ENCODE peak calls at places on chromosomes 11 and 22, in nine cellular contexts. Q is A549, J is IMR-90, A is pancreas, N is Peyer's patch, O is left lung, R is psoas muscle, Y is ovary, W is Caco-2. M is an unnamed sample. For H3K9me3, the result is how much of the 10 kb centered on the place peaks cover.

GRCh38 chr22:50437511-50438304 is 37.1 kb downstream of the SBF1 start:
- DNase-seq in Q (no peak), J (no peak), A (no peak), N (no peak), O (no peak), R (peak), Y (no peak), W (no peak), M (no peak)

GRCh38 chr11:64553554-64554201 is 37.3 kb upstream of the SLC22A12 start:
- DNase-seq in Q (peak), J (peak), A (peak), N (peak), O (peak), R (peak), Y (peak), W (no peak), M (peak)

GRCh38 chr11:26344647-26345046 is 12.7 kb downstream of the ANO3 start:
- DNase-seq in Q (no peak), J (no peak), A (no peak), N (no peak), O (no peak), R (no peak), Y (no peak), W (no peak), M (no peak)

GRCh38 chr11:69558519-69558941 is 77.1 kb downstream of the LINC01488 start:
- DNase-seq in Q (no peak), J (no peak), A (no peak), N (peak), O (no peak), R (no peak), Y (no peak), W (no peak), M (no peak)

GRCh38 chr11:23192256-23192655 is 332.0 kb upstream of the CCDC179 start:
- DNase-seq in Q (no peak), J (peak), A (no peak), N (no peak), O (no peak), R (no peak), Y (no peak), W (no peak), M (no peak)

GRCh38 chr22:50523458-50523805 is 2.0 kb downstream of the SCO2 start:
- DNase-seq in Q (no peak), J (no peak), A (no peak), N (no peak), O (no peak), R (no peak), Y (no peak), W (no peak), M (no peak)

GRCh38 chr11:3108183-3108721 is 51.0 kb upstream of the CARS1 start:
- DNase-seq in Q (no peak), J (no peak), A (no peak), N (peak), O (peak), R (no peak), Y (peak), W (no peak), M (no peak)

GRCh38 chr22:48892571-48893287 is 934.9 kb downstream of the BRD1 start:
- DNase-seq in Q (no peak), J (no peak), A (no peak), N (no peak), O (no peak), R (no peak), Y (no peak), W (peak), M (no peak)

GRCh38 chr11:113286509-113287497 is 27.6 kb upstream of the TTC12 start:
- DNase-seq in Q (no peak), J (no peak), A (no peak), N (no peak), O (no peak), R (no peak), Y (no peak), W (no peak), M (no peak)

DNA sequence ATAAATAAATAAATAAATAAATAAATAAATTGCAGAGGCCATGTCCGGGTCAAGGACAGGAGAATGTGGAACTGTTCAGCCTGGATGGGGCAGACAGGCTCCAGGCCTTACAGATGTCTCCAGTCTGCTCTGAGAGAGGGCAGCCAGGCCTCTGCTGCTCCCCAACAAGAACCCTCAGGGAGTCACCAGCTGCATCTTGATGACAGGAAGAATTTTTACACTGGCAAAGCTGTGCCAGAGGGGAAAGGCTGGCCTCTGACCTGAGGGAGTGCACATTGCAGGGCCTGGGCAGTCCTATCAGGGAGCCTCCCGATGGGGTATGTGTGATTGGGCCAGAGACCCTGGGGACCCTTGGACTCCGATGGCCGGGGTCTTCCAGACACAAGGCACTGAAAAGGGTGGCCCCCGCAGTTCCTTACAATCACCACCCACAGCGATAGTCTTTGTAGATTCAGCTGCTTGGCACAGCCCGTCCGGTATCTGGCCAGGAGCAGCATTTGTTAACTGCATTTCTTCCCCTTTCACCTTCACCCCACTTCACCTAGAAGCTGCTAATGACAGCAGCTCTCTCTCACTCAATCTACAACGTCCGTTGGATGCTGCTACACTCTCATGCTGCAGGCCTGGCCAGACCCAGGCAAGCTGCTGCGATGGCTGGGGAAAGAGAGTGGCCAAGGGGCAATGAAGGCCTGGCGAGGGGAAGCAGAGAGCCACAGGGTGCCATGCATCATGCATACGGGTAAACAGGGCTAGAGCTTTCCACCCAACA is 8.1 kb downstream of the MOGAT2 start:
- DNase-seq in Q (no peak), J (no peak), A (no peak), N (no peak), O (no peak), R (no peak), Y (no peak), W (no peak), M (no peak)
- TF ChIP-seq CTCF in Q (no peak), J (no peak), A (no peak), N (no peak), O (no peak), R (no peak), Y (no peak), W (no peak), M (no peak)

GRCh38 chr22:38081636-38081940 is 2.4 kb downstream of the SLC16A8 start:
- DNase-seq in Q (no peak), J (no peak), A (no peak), N (no peak), O (no peak), R (no peak), Y (no peak), W (no peak), M (no peak)

GRCh38 chr22:38082986-38083710 is 836 bp downstream of the SLC16A8 start:
- DNase-seq in Q (no peak), J (no peak), A (no peak), N (no peak), O (no peak), R (peak), Y (no peak), W (no peak), M (no peak)

GRCh38 chr22:38080847-38081635 is 2.9 kb downstream of the SLC16A8 start:
- DNase-seq in Q (no peak), J (peak), A (peak), N (no peak), O (no peak), R (no peak), Y (peak), W (no peak), M (peak)

GRCh38 chr22:38080468-38080846 is 3.5 kb downstream of the SLC16A8 start:
- DNase-seq in Q (no peak), J (no peak), A (no peak), N (no peak), O (no peak), R (no peak), Y (peak), W (no peak), M (no peak)

DNA sequence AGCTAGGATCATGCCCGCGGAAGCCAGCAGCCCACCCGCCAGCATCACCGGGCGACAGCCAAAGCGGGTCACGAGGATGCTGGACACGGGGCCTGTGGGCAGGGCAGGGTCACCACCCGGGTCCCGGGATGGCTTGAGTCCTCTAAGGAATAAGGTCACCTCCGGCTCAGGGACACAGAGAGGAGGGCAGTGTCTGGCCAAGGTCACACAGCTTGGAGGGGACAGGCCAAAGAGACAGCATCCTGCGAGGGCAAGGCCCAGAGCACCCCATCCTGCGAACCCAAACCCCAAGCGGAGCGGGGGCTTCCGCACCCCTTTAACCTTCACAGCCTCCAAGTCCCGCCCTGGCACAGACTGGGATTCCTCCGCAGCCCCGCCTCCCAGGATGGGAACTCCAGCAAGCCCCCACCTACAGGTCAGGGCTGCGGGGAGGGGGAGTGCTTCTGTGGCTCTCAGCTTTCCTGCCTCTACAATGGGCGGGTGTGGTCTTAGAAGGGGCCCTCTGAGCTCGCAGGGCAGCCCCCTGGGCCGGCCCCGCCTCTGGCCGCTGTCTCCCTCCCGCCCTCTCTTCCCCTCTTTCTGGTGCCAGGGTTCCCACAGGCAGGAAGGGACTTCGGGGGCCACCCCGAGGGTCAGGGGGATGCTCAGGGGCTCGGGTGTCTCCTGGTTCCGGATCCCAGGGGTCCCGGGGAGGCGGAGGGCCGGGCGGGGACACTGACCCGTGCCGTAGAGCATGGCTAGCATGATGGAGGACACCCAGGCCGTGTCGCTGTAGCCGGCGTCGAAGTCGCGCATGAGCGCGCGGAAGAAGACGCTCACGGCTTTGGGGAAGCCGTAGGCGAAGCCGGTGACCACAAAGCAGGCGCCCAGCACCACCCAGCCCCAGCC is 1.8 kb downstream of the SLC16A8 start:
- DNase-seq in Q (no peak), J (no peak), A (no peak), N (no peak), O (no peak), R (peak), Y (no peak), W (no peak), M (no peak)
- H3K4me3 ChIP-seq in Q (no peak), J (no peak), A (peak), N (no peak), O (no peak), R (peak), Y (no peak), W (no peak), M (peak)

GRCh38 chr11:99171330-99171729 is 150.6 kb downstream of the CNTN5 start:
- DNase-seq in Q (no peak), J (no peak), A (no peak), N (no peak), O (no peak), R (no peak), Y (no peak), W (no peak), M (no peak)
- H3K9me3 ChIP-seq in Q (under half), J (under half), A (under half), N (under half), O (under half), R (under half), Y (under half), W (under half), M (under half)

DNA sequence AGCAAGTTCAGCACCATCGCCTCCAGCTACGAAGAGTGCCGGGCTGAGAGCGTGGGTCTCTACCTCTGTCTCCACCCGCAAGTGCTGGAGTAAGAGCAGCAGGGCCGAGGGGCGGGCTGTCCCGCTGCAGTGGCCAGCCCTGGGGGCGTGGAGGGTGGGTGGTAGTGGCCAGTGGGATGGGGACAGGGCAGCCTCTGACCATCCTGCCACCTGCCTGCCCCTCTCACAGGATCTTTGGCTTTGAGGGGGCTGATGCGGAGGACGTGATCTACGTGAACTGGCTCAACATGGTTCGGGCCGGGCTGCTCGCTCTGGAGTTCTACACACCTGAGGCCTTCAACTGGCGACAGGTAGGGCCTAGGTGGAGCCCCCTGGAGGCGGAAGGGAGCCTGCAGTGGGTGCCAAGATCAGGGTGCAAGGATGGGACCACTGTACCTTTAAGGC is 15.0 kb upstream of the BBS1 start:
- DNase-seq in Q (no peak), J (no peak), A (no peak), N (no peak), O (no peak), R (no peak), Y (no peak), W (no peak), M (no peak)
- TF ChIP-seq CTCF in Q (no peak), J (no peak), A (no peak), N (no peak), O (no peak), R (no peak), Y (no peak), W (peak), M (no peak)

GRCh38 chr22:27775698-27776409 is 25.7 kb downstream of the MN1 start:
- DNase-seq in Q (no peak), J (no peak), A (no peak), N (no peak), O (no peak), R (peak), Y (no peak), W (no peak), M (no peak)

GRCh38 chr22:27777128-27777527 is 24.4 kb downstream of the MN1 start:
- DNase-seq in Q (no peak), J (no peak), A (no peak), N (no peak), O (no peak), R (no peak), Y (no peak), W (no peak), M (no peak)

GRCh38 chr22:27778299-27779090 is 23.1 kb downstream of the MN1 start:
- DNase-seq in Q (no peak), J (no peak), A (no peak), N (no peak), O (no peak), R (peak), Y (no peak), W (no peak), M (no peak)

GRCh38 chr22:27775087-27775697 is 26.4 kb downstream of the MN1 start:
- DNase-seq in Q (no peak), J (peak), A (no peak), N (no peak), O (no peak), R (peak), Y (no peak), W (no peak), M (no peak)

DNA sequence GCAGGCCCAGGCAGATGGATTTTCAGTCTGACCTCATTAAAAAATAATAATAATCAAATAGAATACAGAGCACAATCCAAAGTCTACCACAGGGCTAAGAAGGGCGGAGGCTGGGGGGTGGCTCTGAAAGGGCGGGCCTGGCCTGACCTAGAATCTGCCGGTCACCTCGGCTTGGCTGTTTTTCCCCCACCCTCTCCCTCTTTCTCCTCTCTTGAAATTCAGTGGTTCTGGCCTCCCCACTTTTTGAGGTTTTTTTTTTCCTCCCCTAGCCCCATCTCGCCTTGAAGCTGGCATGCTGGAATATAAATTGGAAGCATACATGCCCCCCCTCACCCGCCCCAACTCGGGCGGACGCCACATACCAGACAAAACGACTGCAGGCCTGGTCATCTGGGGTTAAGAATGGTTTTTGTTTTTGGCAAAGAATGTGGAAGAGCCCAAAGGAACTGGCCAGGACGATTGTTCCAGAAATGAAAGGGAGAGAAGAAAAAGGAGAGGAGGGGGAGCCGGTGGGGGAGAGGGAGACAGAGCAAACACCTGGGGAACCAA is 25.1 kb downstream of the MN1 start:
- DNase-seq in Q (no peak), J (no peak), A (no peak), N (no peak), O (no peak), R (peak), Y (no peak), W (no peak), M (no peak)
- H3K4me3 ChIP-seq in Q (no peak), J (no peak), A (no peak), N (no peak), O (no peak), R (peak), Y (no peak), W (no peak), M (peak)

DNA sequence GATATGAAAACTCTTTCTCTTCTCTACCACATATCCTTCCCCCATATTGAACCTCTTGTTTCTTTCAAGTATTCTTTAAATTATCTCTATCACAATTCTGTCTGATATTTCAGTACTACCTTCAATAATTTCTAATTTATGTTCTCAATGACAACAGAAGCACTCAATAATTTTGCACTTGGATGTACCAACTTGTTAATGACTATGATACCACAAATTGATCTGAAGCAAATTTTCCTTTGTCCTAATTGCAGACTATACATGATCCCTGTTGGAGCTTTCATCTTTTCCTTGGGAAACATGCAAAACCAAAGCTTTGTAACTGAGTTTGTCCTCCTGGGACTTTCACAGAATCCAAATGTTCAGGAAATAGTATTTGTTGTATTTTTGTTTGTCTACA is at the start of gene OR4C15:
- DNase-seq in Q (no peak), J (no peak), A (no peak), N (no peak), O (no peak), R (no peak), Y (no peak), W (no peak), M (no peak)
- H3K9me3 ChIP-seq in Q (under half), J (under half), A (under half), N (under half), O (under half), R (under half), Y (under half), W (under half), M (under half)